ENCODE peak calls at places on chromosome 1, in six cellular contexts. L is CD8-positive, alpha-beta T cell; J is astrocyte; V is vagina; W is aorta; Z is HCT116. R is an unnamed sample.

GRCh38 chr1:45522324-45523104 is 830 bp upstream of the PRDX1 start:
- DNase-seq in J (peak; percentile 60), V (no peak), W (no peak), Z (peak; percentile 44), L (no peak), R (no peak)

GRCh38 chr1:72915581-72915980 is 633.2 kb upstream of the NEGR1 start:
- DNase-seq in W (no peak), J (no peak), L (no peak), V (no peak), Z (no peak), R (no peak)

GRCh38 chr1:85654066-85654782 is 54.0 kb downstream of the ZNHIT6 start:
- DNase-seq in Z (peak; percentile 6), V (no peak), L (no peak), W (no peak), J (peak; percentile 40), R (no peak)

GRCh38 chr1:46533179-46533864 is 18.1 kb downstream of the KNCN start:
- DNase-seq in L (peak; percentile 72), J (peak; percentile 45), V (no peak), W (peak; percentile 66), Z (no peak), R (peak; percentile 50)

GRCh38 chr1:5815716-5816115 is 176.5 kb downstream of the NPHP4 start:
- DNase-seq in J (no peak), W (no peak), Z (no peak), V (no peak), L (no peak), R (no peak)

GRCh38 chr1:69196071-69196470 is 371.7 kb upstream of the LRRC7 start:
- DNase-seq in J (no peak), Z (no peak), L (no peak), W (no peak), V (no peak), R (no peak)

GRCh38 chr1:204445860-204446412 is 34.3 kb upstream of the PPP1R15B start:
- DNase-seq in V (no peak), W (no peak), J (no peak), L (peak; percentile 54), Z (no peak), R (no peak)

GRCh38 chr1:54668567-54668966 is 27.0 kb downstream of the MROH7 start:
- DNase-seq in W (no peak), J (no peak), V (no peak), Z (no peak), L (no peak), R (no peak)

GRCh38 chr1:29644812-29645211 is 408.5 kb downstream of the PTPRU start:
- DNase-seq in J (no peak), L (no peak), Z (no peak), V (peak; percentile 32), W (no peak), R (no peak)

GRCh38 chr1:50971748-50972305 is 1.8 kb downstream of the CDKN2C start:
- DNase-seq in L (no peak), W (no peak), V (no peak), Z (no peak), J (no peak), R (no peak)

GRCh38 chr1:19646366-19646765 is 2.3 kb downstream of the NBL1 start:
- DNase-seq in L (no peak), W (peak; percentile 58), Z (no peak), V (no peak), J (no peak), R (no peak)

GRCh38 chr1:216944864-216945505 is 221.8 kb upstream of the ESRRG start:
- DNase-seq in V (no peak), L (no peak), J (no peak), Z (no peak), W (no peak), R (no peak)

GRCh38 chr1:204190212-204191211 is 5.8 kb downstream of the KISS1 start:
- DNase-seq in W (no peak), J (peak; percentile 50), L (no peak), V (no peak), Z (no peak), R (no peak)

GRCh38 chr1:21852282-21853129 is 40.4 kb downstream of the LDLRAD2 start:
- DNase-seq in W (no peak), Z (no peak), V (no peak), J (no peak), L (no peak), R (no peak)

GRCh38 chr1:116311756-116312691 is 61.0 kb upstream of the ATP1A1 start:
- DNase-seq in V (no peak), W (no peak), J (no peak), Z (no peak), L (no peak), R (no peak)

GRCh38 chr1:44254392-44254791 is 41.1 kb downstream of the DMAP1 start:
- DNase-seq in V (no peak), W (no peak), Z (no peak), L (no peak), J (no peak), R (no peak)

GRCh38 chr1:154178856-154179811 is 12.8 kb downstream of the TPM3 start:
- DNase-seq in Z (no peak), J (no peak), V (no peak), W (no peak), L (no peak), R (no peak)

GRCh38 chr1:158461534-158461933 is at the start of gene OR10K1:
- DNase-seq in J (no peak), W (no peak), L (no peak), Z (no peak), V (no peak), R (no peak)

GRCh38 chr1:73105755-73106154 is 823.4 kb upstream of the NEGR1 start:
- DNase-seq in W (peak; percentile 33), Z (no peak), L (no peak), V (no peak), J (no peak), R (no peak)

GRCh38 chr1:154686507-154686906 is 78.5 kb upstream of the ADAR start:
- DNase-seq in V (no peak), J (no peak), L (no peak), Z (no peak), W (no peak), R (no peak)

GRCh38 chr1:7149080-7149838 is 364.0 kb downstream of the CAMTA1 start:
- DNase-seq in W (peak; percentile 74), J (no peak), Z (no peak), V (no peak), L (no peak), R (peak; percentile 79)

GRCh38 chr1:89810880-89811279 is 10.0 kb upstream of the LRRC8D start:
- DNase-seq in L (no peak), J (no peak), Z (no peak), V (no peak), W (no peak), R (no peak)

GRCh38 chr1:235902638-235903542 is 36.2 kb upstream of the LYST start:
- DNase-seq in J (peak; percentile 83), Z (peak; percentile 79), L (no peak), W (no peak), V (no peak), R (no peak)

GRCh38 chr1:42336978-42337377 is 1.9 kb upstream of the FOXJ3 start:
- DNase-seq in V (no peak), W (no peak), J (no peak), Z (no peak), L (no peak), R (no peak)
- H3K4me1 ChIP-seq in V (peaks cover 33% of the 10 kb centered on the region), W (peaks cover 2% of the 10 kb centered on the region), J (peaks cover 13% of the 10 kb centered on the region), Z (peaks cover 19% of the 10 kb centered on the region), L (peaks cover 27% of the 10 kb centered on the region), R (peaks cover 17% of the 10 kb centered on the region)

GRCh38 chr1:28173980-28174297 is 2.6 kb downstream of the PTAFR start:
- DNase-seq in V (no peak), J (peak; percentile 45), W (no peak), Z (no peak), L (no peak), R (no peak)
- H3K4me1 ChIP-seq in V (no peaks in the 10 kb centered on the region), J (no peaks in the 10 kb centered on the region), W (no peaks in the 10 kb centered on the region), Z (no peaks in the 10 kb centered on the region), L (peaks cover 39% of the 10 kb centered on the region), R (peaks cover 11% of the 10 kb centered on the region)

GRCh38 chr1:10699470-10699835 is 97.0 kb downstream of the CASZ1 start:
- DNase-seq in J (no peak), W (no peak), V (no peak), L (no peak), Z (no peak), R (no peak)
- H3K4me1 ChIP-seq in J (no peaks in the 10 kb centered on the region), W (no peaks in the 10 kb centered on the region), V (peaks cover 45% of the 10 kb centered on the region), L (no peaks in the 10 kb centered on the region), Z (peaks cover 20% of the 10 kb centered on the region), R (peaks cover 41% of the 10 kb centered on the region)

DNA sequence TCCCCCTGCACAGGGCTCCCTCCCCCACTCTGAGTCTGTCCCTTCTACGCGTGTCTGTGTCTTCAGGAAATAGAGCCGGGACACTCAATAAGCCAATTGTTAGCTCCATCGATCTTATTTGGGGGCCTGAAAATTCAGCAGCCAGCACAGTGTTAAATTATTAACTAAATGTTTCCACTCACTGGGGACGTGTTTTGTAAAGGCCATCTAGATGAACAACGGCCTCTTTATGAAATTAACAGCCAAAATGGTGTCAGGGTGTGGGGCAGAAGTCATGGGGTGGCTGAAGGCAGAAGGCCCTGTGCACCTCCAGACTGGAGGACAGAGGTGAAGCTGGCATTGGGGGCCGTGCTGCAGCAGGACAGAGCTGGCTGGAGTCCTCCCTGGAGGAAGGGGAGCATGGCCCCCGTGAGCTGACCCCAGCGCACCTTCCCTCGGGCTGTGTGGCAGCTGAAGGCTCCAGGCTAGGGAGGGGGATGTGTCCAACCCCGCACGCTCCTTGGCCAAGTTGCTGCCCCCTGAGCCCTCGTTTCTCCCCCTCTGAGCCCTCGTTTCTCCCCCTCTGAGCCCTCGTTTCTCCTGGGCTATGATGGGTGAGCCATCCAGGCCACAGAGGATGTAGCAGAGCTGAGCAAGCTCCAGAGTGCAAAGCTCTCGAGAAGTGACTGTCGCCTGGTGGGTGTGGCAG is 113.8 kb upstream of the ARHGEF16 start:
- DNase-seq in J (no peak), Z (no peak), L (no peak), W (no peak), V (no peak), R (no peak)
- H3K4me1 ChIP-seq in J (no peaks in the 10 kb centered on the region), Z (no peaks in the 10 kb centered on the region), L (no peaks in the 10 kb centered on the region), W (peaks cover 9% of the 10 kb centered on the region), V (no peaks in the 10 kb centered on the region), R (peaks cover 9% of the 10 kb centered on the region)

GRCh38 chr1:8712413-8713229 is 104.8 kb downstream of the RERE start:
- DNase-seq in V (no peak), J (peak; percentile 89), Z (no peak), W (no peak), L (no peak), R (no peak)

GRCh38 chr1:8711873-8712412 is 105.5 kb downstream of the RERE start:
- DNase-seq in V (no peak), W (no peak), L (no peak), J (no peak), Z (no peak), R (no peak)

GRCh38 chr1:8706995-8707396 is 110.4 kb downstream of the RERE start:
- DNase-seq in W (no peak), L (no peak), V (no peak), Z (no peak), J (peak; percentile 84), R (no peak)

GRCh38 chr1:8708259-8708658 is 109.2 kb downstream of the RERE start:
- DNase-seq in V (no peak), L (no peak), W (no peak), Z (no peak), J (no peak), R (no peak)

DNA sequence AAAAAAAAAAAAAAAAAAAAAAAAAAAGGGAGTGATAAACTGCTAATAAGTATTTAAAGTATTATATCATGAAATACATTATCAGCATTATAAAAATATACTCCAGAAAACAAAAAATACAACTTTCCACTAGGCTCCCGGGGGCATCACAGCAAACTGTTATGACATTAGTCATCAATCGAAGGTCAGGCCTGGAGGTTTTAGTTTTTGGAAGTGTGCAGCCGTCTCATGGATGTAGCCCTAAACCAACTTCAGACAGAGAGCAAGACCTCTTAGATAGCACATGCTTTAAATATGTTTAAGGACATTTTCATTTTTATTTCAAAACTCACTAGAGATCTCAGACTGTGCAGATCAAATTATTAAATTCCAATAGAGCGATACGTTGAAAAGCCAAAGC is 106.3 kb downstream of the RERE start:
- DNase-seq in L (no peak), W (no peak), V (no peak), J (peak; percentile 17), Z (no peak), R (no peak)
- H3K4me1 ChIP-seq in L (peaks cover 12% of the 10 kb centered on the region), W (no peaks in the 10 kb centered on the region), V (peaks cover 32% of the 10 kb centered on the region), J (peaks cover 25% of the 10 kb centered on the region), Z (no peaks in the 10 kb centered on the region), R (peaks cover 36% of the 10 kb centered on the region)